ENCODE peak calls at places on chromosomes 11 and 22, in six cellular contexts. One of them, this sample, is unnamed.

GRCh38 chr11:27201454-27202302 is 161.1 kb downstream of the BBOX1 start:
- DNase-seq in brain microvascular endothelial cell: peak
- DNase-seq in thoracic aorta: peak
- DNase-seq in DND-41: no peak
- DNase-seq in BJ: peak
- DNase-seq in fibroblast of lung: peak
- DNase-seq in this sample: no peak

GRCh38 chr11:26655287-26655686 is 66.6 kb downstream of the SLC5A12 start:
- DNase-seq in brain microvascular endothelial cell: no peak
- DNase-seq in thoracic aorta: no peak
- DNase-seq in DND-41: no peak
- DNase-seq in BJ: no peak
- DNase-seq in fibroblast of lung: no peak
- DNase-seq in this sample: no peak

GRCh38 chr22:36486619-36487384 is 5.4 kb upstream of the TXN2 start:
- DNase-seq in brain microvascular endothelial cell: peak
- DNase-seq in thoracic aorta: no peak
- DNase-seq in DND-41: peak
- DNase-seq in BJ: no peak
- DNase-seq in fibroblast of lung: peak
- DNase-seq in this sample: no peak

GRCh38 chr22:19446603-19447387 is 716 bp downstream of the C22orf39 start:
- DNase-seq in brain microvascular endothelial cell: no peak
- DNase-seq in thoracic aorta: no peak
- DNase-seq in DND-41: peak
- DNase-seq in BJ: no peak
- DNase-seq in fibroblast of lung: peak
- DNase-seq in this sample: no peak

GRCh38 chr11:35277827-35278226 is 138.9 kb downstream of the CD44 start:
- DNase-seq in brain microvascular endothelial cell: no peak
- DNase-seq in thoracic aorta: no peak
- DNase-seq in DND-41: no peak
- DNase-seq in BJ: no peak
- DNase-seq in fibroblast of lung: no peak
- DNase-seq in this sample: no peak

GRCh38 chr22:38239101-38239761 is 33.6 kb downstream of the TMEM184B start:
- DNase-seq in brain microvascular endothelial cell: peak
- DNase-seq in thoracic aorta: peak
- DNase-seq in DND-41: no peak
- DNase-seq in BJ: peak
- DNase-seq in fibroblast of lung: peak
- DNase-seq in this sample: peak

GRCh38 chr11:61682093-61682732 is 2.0 kb downstream of the DAGLA start:
- DNase-seq in brain microvascular endothelial cell: peak
- DNase-seq in thoracic aorta: no peak
- DNase-seq in DND-41: no peak
- DNase-seq in BJ: no peak
- DNase-seq in fibroblast of lung: no peak
- DNase-seq in this sample: no peak

GRCh38 chr11:2537896-2538855 is 93.4 kb downstream of the KCNQ1 start:
- DNase-seq in brain microvascular endothelial cell: no peak
- DNase-seq in thoracic aorta: no peak
- DNase-seq in DND-41: no peak
- DNase-seq in BJ: no peak
- DNase-seq in fibroblast of lung: no peak
- DNase-seq in this sample: no peak

DNA sequence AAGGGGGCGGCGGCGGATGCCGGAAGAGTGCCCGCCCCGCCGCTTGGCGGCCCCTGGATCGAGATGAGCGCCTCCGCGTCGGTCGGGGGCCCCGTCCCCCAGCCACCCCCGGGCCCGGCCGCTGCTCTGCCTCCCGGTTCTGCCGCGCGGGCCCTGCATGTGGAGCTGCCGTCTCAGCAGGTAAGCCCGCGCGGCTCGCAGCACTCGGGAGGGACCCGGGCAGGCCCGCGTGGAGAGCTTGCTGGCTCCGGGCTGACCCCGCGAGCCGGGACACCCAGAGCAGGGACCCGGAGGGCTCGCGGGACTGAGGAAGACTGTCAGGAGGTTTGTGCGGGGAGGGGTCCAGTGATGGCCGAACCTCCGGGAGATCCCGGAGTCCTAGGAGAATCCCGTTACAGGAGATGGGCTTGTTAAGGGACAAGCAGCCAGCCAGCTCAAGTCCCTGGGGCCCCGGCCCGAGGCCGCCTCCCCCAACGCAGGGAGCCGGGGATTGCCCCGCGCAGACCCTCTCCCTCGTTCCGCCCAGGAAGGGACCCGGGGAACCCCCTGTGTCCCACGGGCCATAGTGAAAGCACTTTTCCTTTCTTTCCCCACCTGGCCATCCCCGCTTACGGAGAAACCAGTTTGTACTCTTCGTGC is 454 bp downstream of the UVRAG start:
- DNase-seq in brain microvascular endothelial cell: peak
- DNase-seq in thoracic aorta: no peak
- DNase-seq in DND-41: peak
- DNase-seq in BJ: no peak
- DNase-seq in fibroblast of lung: peak
- DNase-seq in this sample: peak
- TF ChIP-seq CTCF in brain microvascular endothelial cell: no peak
- TF ChIP-seq CTCF in thoracic aorta: no peak
- TF ChIP-seq CTCF in DND-41: no peak
- TF ChIP-seq CTCF in BJ: no peak
- TF ChIP-seq CTCF in fibroblast of lung: no peak
- TF ChIP-seq CTCF in this sample: no peak

DNA sequence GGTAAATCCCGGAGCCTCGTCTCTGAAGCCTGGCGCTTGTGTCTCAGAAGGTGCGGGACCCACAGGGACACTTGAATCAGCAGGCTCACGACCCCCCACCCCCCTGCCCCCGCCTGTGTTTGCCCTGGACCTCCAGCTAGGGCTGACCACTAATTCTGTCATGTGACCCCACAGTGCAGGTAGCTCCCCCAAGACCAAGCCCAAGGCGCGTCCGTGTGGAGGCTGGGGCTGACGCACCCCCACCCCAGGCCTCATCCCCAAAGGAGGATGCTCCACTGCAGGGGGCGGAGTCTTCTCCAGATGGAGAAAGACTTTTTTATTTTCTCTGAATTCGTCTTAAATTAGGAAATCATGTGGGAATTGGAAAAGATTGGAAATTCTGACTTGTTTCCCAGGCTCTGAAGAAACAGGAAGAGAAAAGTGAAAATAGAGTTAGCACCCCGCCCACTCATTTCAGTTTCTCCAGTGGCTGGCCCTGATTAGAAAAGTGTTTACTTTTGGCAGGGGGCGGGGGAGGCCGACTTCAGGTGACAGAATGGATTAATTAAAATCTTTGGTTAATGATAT is 1.0 kb upstream of the RELA start:
- DNase-seq in brain microvascular endothelial cell: no peak
- DNase-seq in thoracic aorta: no peak
- DNase-seq in DND-41: peak
- DNase-seq in BJ: peak
- DNase-seq in fibroblast of lung: peak
- DNase-seq in this sample: peak
- TF ChIP-seq CTCF in brain microvascular endothelial cell: no peak
- TF ChIP-seq CTCF in thoracic aorta: no peak
- TF ChIP-seq CTCF in DND-41: no peak
- TF ChIP-seq CTCF in BJ: no peak
- TF ChIP-seq CTCF in fibroblast of lung: no peak
- TF ChIP-seq CTCF in this sample: no peak

DNA sequence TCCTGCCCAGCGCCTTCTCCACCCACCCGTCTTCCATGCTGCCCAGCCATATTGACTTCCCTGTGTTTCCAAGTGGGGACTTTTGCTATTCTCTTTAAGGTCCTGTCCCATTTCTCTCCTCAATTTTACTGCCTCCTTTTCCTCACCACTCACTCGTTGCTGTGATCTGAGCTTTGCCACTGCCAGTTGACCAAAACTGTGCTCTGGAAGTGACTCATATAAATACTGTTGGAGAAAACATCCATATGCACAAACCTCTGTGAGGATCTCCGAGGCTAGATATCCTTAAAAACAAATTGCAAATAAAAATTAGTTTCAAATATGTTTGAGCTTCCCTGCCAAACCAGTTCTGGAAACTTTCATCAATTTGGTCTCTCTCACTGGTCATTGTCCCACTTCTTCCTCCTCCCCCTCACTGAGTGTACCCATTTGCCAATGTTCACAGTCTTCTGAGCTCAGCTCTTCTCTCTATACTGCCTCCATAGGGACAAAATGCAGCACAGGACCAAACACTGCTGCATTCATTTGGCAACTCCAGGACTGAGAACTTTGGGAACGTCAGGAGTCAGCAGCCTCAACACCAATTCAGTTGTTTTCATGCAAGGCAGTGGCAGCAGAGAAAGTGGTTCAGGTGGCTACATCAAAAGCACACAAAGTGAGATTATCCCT is 34.0 kb upstream of the MMP13 start:
- DNase-seq in brain microvascular endothelial cell: peak
- DNase-seq in thoracic aorta: no peak
- DNase-seq in DND-41: no peak
- DNase-seq in BJ: no peak
- DNase-seq in fibroblast of lung: peak
- DNase-seq in this sample: no peak
- TF ChIP-seq CTCF in brain microvascular endothelial cell: no peak
- TF ChIP-seq CTCF in thoracic aorta: no peak
- TF ChIP-seq CTCF in DND-41: no peak
- TF ChIP-seq CTCF in BJ: no peak
- TF ChIP-seq CTCF in fibroblast of lung: peak
- TF ChIP-seq CTCF in this sample: no peak

DNA sequence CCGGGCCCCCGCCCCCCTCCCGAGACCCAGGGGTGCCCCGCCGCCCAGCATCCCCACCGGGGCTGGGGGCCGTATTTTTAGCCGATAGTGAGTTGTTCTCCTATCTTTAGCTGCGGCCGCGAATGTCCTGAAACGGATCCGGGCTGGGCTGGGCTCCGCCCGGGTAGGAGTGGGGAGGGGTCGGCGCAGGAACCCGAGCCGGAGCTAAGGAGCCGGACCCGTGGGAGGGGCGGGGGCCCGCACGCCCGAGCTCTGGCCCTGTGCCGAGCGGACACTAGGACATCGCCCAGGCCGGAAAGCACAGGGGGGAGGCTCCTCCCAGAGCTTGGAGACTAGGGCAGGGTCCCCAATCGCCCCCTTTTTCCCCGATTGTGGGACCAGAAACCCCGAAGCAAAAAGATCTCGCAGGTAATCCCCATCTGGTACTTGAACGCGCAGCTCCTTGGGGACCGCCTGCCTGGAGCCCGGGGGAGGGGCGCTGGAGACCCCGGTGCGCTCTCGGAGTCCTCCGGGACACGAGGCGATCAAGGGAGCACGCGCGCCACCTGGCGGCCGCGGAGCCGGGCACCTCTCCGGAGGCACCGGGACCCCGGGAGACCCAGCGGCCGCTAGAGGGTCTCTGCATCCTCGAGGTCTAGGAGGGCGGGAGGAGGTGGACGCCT is 669 bp downstream of the CDC42EP2 start:
- DNase-seq in brain microvascular endothelial cell: peak
- DNase-seq in thoracic aorta: no peak
- DNase-seq in DND-41: peak
- DNase-seq in BJ: no peak
- DNase-seq in fibroblast of lung: peak
- DNase-seq in this sample: peak
- TF ChIP-seq CTCF in brain microvascular endothelial cell: peak
- TF ChIP-seq CTCF in thoracic aorta: peak
- TF ChIP-seq CTCF in DND-41: peak
- TF ChIP-seq CTCF in BJ: peak
- TF ChIP-seq CTCF in fibroblast of lung: peak
- TF ChIP-seq CTCF in this sample: peak

GRCh38 chr11:62708423-62709261 is 1.2 kb downstream of the GNG3 start:
- DNase-seq in brain microvascular endothelial cell: no peak
- DNase-seq in thoracic aorta: no peak
- DNase-seq in DND-41: peak
- DNase-seq in BJ: no peak
- DNase-seq in fibroblast of lung: no peak
- DNase-seq in this sample: no peak

GRCh38 chr11:62706841-62707240 is 383 bp downstream of the BSCL2 start:
- DNase-seq in brain microvascular endothelial cell: no peak
- DNase-seq in thoracic aorta: no peak
- DNase-seq in DND-41: no peak
- DNase-seq in BJ: no peak
- DNase-seq in fibroblast of lung: no peak
- DNase-seq in this sample: no peak

GRCh38 chr11:62710001-62710345 is 2.5 kb downstream of the GNG3 start:
- DNase-seq in brain microvascular endothelial cell: no peak
- DNase-seq in thoracic aorta: no peak
- DNase-seq in DND-41: no peak
- DNase-seq in BJ: no peak
- DNase-seq in fibroblast of lung: peak
- DNase-seq in this sample: no peak

GRCh38 chr11:62707277-62707771 is at the start of the genes BSCL2 and GNG3:
- DNase-seq in brain microvascular endothelial cell: no peak
- DNase-seq in thoracic aorta: no peak
- DNase-seq in DND-41: peak
- DNase-seq in BJ: no peak
- DNase-seq in fibroblast of lung: no peak
- DNase-seq in this sample: no peak

GRCh38 chr11:62709262-62710000 is 2.0 kb downstream of the GNG3 start:
- DNase-seq in brain microvascular endothelial cell: peak
- DNase-seq in thoracic aorta: peak
- DNase-seq in DND-41: peak
- DNase-seq in BJ: peak
- DNase-seq in fibroblast of lung: peak
- DNase-seq in this sample: peak
- TF ChIP-seq CTCF in brain microvascular endothelial cell: no peak
- TF ChIP-seq CTCF in thoracic aorta: no peak
- TF ChIP-seq CTCF in DND-41: no peak
- TF ChIP-seq CTCF in BJ: peak
- TF ChIP-seq CTCF in fibroblast of lung: no peak
- TF ChIP-seq CTCF in this sample: no peak

GRCh38 chr22:50326225-50326958 is 420 bp downstream of the DENND6B start:
- DNase-seq in brain microvascular endothelial cell: no peak
- DNase-seq in thoracic aorta: no peak
- DNase-seq in DND-41: no peak
- DNase-seq in BJ: no peak
- DNase-seq in fibroblast of lung: no peak
- DNase-seq in this sample: no peak

GRCh38 chr22:50326959-50327710 is at the start of gene DENND6B:
- DNase-seq in brain microvascular endothelial cell: peak
- DNase-seq in thoracic aorta: no peak
- DNase-seq in DND-41: peak
- DNase-seq in BJ: no peak
- DNase-seq in fibroblast of lung: peak
- DNase-seq in this sample: peak

GRCh38 chr22:50323900-50324299 is 2.9 kb downstream of the DENND6B start:
- DNase-seq in brain microvascular endothelial cell: no peak
- DNase-seq in thoracic aorta: no peak
- DNase-seq in DND-41: no peak
- DNase-seq in BJ: no peak
- DNase-seq in fibroblast of lung: no peak
- DNase-seq in this sample: no peak

GRCh38 chr22:50327711-50328019 is 853 bp upstream of the DENND6B start:
- DNase-seq in brain microvascular endothelial cell: no peak
- DNase-seq in thoracic aorta: no peak
- DNase-seq in DND-41: no peak
- DNase-seq in BJ: no peak
- DNase-seq in fibroblast of lung: no peak
- DNase-seq in this sample: no peak

GRCh38 chr22:50325444-50326224 is 1.2 kb downstream of the DENND6B start:
- DNase-seq in brain microvascular endothelial cell: no peak
- DNase-seq in thoracic aorta: no peak
- DNase-seq in DND-41: no peak
- DNase-seq in BJ: no peak
- DNase-seq in fibroblast of lung: no peak
- DNase-seq in this sample: no peak
- TF ChIP-seq CTCF in brain microvascular endothelial cell: no peak
- TF ChIP-seq CTCF in thoracic aorta: no peak
- TF ChIP-seq CTCF in DND-41: no peak
- TF ChIP-seq CTCF in BJ: no peak
- TF ChIP-seq CTCF in fibroblast of lung: no peak
- TF ChIP-seq CTCF in this sample: no peak

GRCh38 chr11:133476570-133477262 is 55.6 kb downstream of the OPCML start:
- DNase-seq in brain microvascular endothelial cell: no peak
- DNase-seq in thoracic aorta: no peak
- DNase-seq in DND-41: no peak
- DNase-seq in BJ: no peak
- DNase-seq in fibroblast of lung: no peak
- DNase-seq in this sample: no peak
- TF ChIP-seq CTCF in brain microvascular endothelial cell: no peak
- TF ChIP-seq CTCF in thoracic aorta: no peak
- TF ChIP-seq CTCF in DND-41: no peak
- TF ChIP-seq CTCF in BJ: no peak
- TF ChIP-seq CTCF in fibroblast of lung: no peak
- TF ChIP-seq CTCF in this sample: no peak

This sample was measured in AG09319.